ENCODE peak calls at places on chromosome 21, in eight cellular contexts. A is T-cell; Q is NAMALWA; S is adipocyte; D is RPMI8226; X is globus pallidus; P is stimulated activated CD4-positive, alpha-beta T cell treated with anti-CD3 and anti-CD28 coated beads, Interleukin-4, amount 100 ng/mL, for 1 hour; R is NCI-H460. Z is an unnamed sample.

GRCh38 chr21:42262826-42263225 is 43.9 kb downstream of the ABCG1 start:
- DNase-seq in Q (no peak), P (no peak), R (peak), X (no peak), A (no peak), D (no peak), S (no peak), Z (no peak)

GRCh38 chr21:45578811-45579381 is 36.7 kb upstream of the SLC19A1 start:
- DNase-seq in A (no peak), X (no peak), R (no peak), D (no peak), Q (no peak), P (no peak), S (no peak), Z (no peak)

GRCh38 chr21:25169370-25169769 is 437.9 kb downstream of the MRPL39 start:
- DNase-seq in D (no peak), P (no peak), A (no peak), R (no peak), X (no peak), Q (no peak), S (no peak), Z (no peak)

GRCh38 chr21:27776925-27777553 is 810.2 kb upstream of the ADAMTS5 start:
- DNase-seq in X (no peak), P (no peak), R (no peak), D (peak), A (no peak), Q (no peak), S (no peak), Z (no peak)

GRCh38 chr21:44949161-44950015 is 9.6 kb downstream of the SLX9 start:
- DNase-seq in X (no peak), R (peak), P (peak), A (peak), S (peak), Q (peak), D (peak), Z (peak)

GRCh38 chr21:44356636-44357035 is 3.2 kb downstream of the TRPM2 start:
- DNase-seq in X (no peak), D (no peak), P (no peak), S (no peak), A (no peak), R (no peak), Q (no peak), Z (no peak)

GRCh38 chr21:26570203-26570602 is 2.9 kb downstream of the CYYR1 start:
- DNase-seq in S (no peak), A (no peak), R (no peak), D (no peak), X (no peak), Q (no peak), P (no peak), Z (no peak)

GRCh38 chr21:24197956-24198355 is 1409.3 kb downstream of the MRPL39 start:
- DNase-seq in X (no peak), R (no peak), Q (no peak), A (no peak), D (no peak), P (no peak), S (peak), Z (no peak)

Z was measured in nephron progenitor cell.